ENCODE peak calls at places on chromosomes 1 and 21, in seven cellular contexts. R, T, C, D, X, B and K are unnamed samples.

GRCh38 chr1:115373305-115373704 is 35.3 kb upstream of the NGF start:
- DNase-seq in R (no peak), T (no peak), C (no peak), D (no peak), X (peak; percentile 60), B (no peak), K (peak; percentile 96)

GRCh38 chr21:36698160-36699025 is 522 bp upstream of the SIM2 start:
- DNase-seq in R (peak; percentile 69), T (no peak), C (peak; percentile 26), D (no peak), X (peak; percentile 73), B (peak; percentile 71), K (no peak)

GRCh38 chr1:58975888-58976287 is 192.0 kb upstream of the JUN start:
- DNase-seq in R (no peak), T (no peak), C (no peak), D (no peak), X (no peak), B (no peak), K (peak; percentile 2)

GRCh38 chr1:20377516-20378270 is 87.0 kb downstream of the VWA5B1 start:
- DNase-seq in R (no peak), T (no peak), C (no peak), D (no peak), X (no peak), B (no peak), K (no peak)

GRCh38 chr1:2187619-2188018 is 7.0 kb downstream of the FAAP20 start:
- DNase-seq in R (no peak), T (no peak), C (no peak), D (no peak), X (no peak), B (no peak), K (no peak)

GRCh38 chr1:191343816-191344215 is 814.4 kb upstream of the RGS18 start:
- DNase-seq in R (no peak), T (no peak), C (no peak), D (no peak), X (peak; percentile 32), B (no peak), K (no peak)

GRCh38 chr1:206690516-206690915 is 5.8 kb downstream of the MAPKAPK2 start:
- DNase-seq in R (no peak), T (no peak), C (no peak), D (no peak), X (no peak), B (no peak), K (no peak)

GRCh38 chr1:41851589-41851988 is 67.1 kb downstream of the HIVEP3 start:
- DNase-seq in R (no peak), T (no peak), C (peak; percentile 44), D (no peak), X (peak; percentile 96), B (peak; percentile 25), K (peak; percentile 85)

GRCh38 chr1:97384294-97384952 is 536.4 kb downstream of the DPYD start:
- DNase-seq in R (no peak), T (no peak), C (peak; percentile 54), D (no peak), X (peak; percentile 51), B (no peak), K (peak; percentile 87)

GRCh38 chr1:8661185-8662110 is 156.0 kb downstream of the RERE start:
- DNase-seq in R (no peak), T (no peak), C (no peak), D (no peak), X (peak; percentile 96), B (peak; percentile 36), K (peak; percentile 89)

DNA sequence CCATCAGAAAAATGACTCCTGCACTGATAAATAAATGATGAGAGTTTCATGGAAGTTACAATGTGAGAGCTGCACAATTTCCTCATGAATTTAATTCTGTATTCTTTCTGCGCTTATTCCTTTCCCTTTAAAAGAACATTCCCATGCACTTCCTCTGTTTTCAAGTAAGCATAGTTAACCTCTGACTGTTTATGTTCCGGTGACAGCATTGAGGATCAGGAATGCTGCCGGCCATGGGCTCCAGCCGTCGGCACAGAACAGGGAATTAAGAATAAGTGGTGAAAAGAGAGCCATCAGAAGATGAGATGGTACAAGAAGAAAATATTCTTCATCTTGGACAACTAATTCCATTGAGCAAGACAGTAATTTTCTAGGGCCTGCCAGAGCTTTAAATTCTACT is 65.3 kb downstream of the SUSD4 start:
- DNase-seq in R (no peak), T (no peak), C (no peak), D (no peak), X (no peak), B (no peak), K (no peak)
- H2AFZ ChIP-seq in R (no peak overlapping the region), T (no peak overlapping the region), C (no peak overlapping the region), D (no peak overlapping the region), X (no peak overlapping the region), B (no peak overlapping the region), K (no peak overlapping the region)

GRCh38 chr1:231630558-231631205 is 4.1 kb downstream of the DISC1 start:
- DNase-seq in R (no peak), T (no peak), C (no peak), D (no peak), X (no peak), B (no peak), K (peak; percentile 64)
- TF ChIP-seq EZH2phosphoT487 in R (no peak), T (no peak), C (no peak), D (no peak), X (no peak), B (no peak), K (no peak)

GRCh38 chr1:37676281-37677243 is 15.8 kb upstream of the CDCA8 start:
- DNase-seq in R (no peak), T (peak; percentile 81), C (no peak), D (peak; percentile 75), X (no peak), B (no peak), K (no peak)
- H2AFZ ChIP-seq in R (no peak overlapping the region), T (peak overlapping the region; percentile 96), C (no peak overlapping the region), D (peak overlapping the region; percentile 62), X (no peak overlapping the region), B (peak overlapping the region; percentile 34), K (no peak overlapping the region)

DNA sequence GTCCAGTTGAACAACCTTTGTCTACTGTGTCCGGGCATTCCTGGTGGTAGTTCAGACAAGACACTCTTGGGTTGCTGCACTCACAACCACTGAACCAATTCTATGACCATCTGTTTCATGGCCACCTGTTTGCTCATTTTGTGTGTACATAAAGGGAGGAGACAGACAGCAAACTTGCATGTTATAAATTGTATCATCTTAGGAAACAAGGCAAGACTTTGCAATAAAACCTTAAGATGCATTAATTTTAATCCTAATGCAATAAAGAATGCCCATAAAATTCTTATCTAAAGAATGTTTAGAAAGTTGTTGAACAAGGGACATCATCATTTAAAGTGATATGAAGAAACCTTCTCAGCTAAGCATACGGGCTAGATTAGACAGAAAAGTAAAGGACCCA is 34.8 kb downstream of the ADAM30 start:
- DNase-seq in R (no peak), T (no peak), C (no peak), D (no peak), X (peak; percentile 20), B (no peak), K (no peak)
- TF ChIP-seq EZH2phosphoT487 in R (no peak), T (no peak), C (no peak), D (no peak), X (no peak), B (no peak), K (no peak)

GRCh38 chr1:189438808-189439207 is 1038.9 kb downstream of the BRINP3 start:
- DNase-seq in R (no peak), T (no peak), C (no peak), D (no peak), X (peak; percentile 47), B (no peak), K (no peak)
- H2AFZ ChIP-seq in R (no peak overlapping the region), T (no peak overlapping the region), C (no peak overlapping the region), D (no peak overlapping the region), X (peak overlapping the region; percentile 38), B (no peak overlapping the region), K (no peak overlapping the region)

GRCh38 chr1:217214551-217214950 is 416.3 kb downstream of the GPATCH2 start:
- DNase-seq in R (no peak), T (no peak), C (no peak), D (no peak), X (no peak), B (no peak), K (no peak)
- TF ChIP-seq EZH2phosphoT487 in R (no peak), T (no peak), C (no peak), D (no peak), X (no peak), B (no peak), K (no peak)